ENCODE peak calls at places on chromosomes 5 and 9, in four cellular contexts. V is omental fat pad, Z is dorsolateral prefrontal cortex, R is GM20000. E is an unnamed sample.

GRCh38 chr9:81389569-81389993 is 299.8 kb downstream of the TLE1 start:
- DNase-seq in V (no peak), Z (no peak), R (no peak), E (no peak)

GRCh38 chr9:17929506-17929905 is 350.6 kb downstream of the SH3GL2 start:
- DNase-seq in V (no peak), Z (no peak), R (no peak), E (no peak)

GRCh38 chr5:97628011-97628410 is 445.0 kb upstream of the RIOK2 start:
- DNase-seq in V (no peak), Z (no peak), R (no peak), E (no peak)

GRCh38 chr9:95406114-95406513 is 88.6 kb upstream of the FANCC start:
- DNase-seq in V (peak), Z (no peak), R (no peak), E (no peak)

GRCh38 chr9:108751301-108751824 is 104.4 kb downstream of the ACTL7B start:
- DNase-seq in V (no peak), Z (no peak), R (no peak), E (no peak)

GRCh38 chr5:118611332-118611945 is 376.9 kb downstream of the DTWD2 start:
- DNase-seq in V (no peak), Z (no peak), R (peak), E (peak)

GRCh38 chr5:160315968-160316367 is 3.6 kb upstream of the CCNJL start:
- DNase-seq in V (no peak), Z (no peak), R (no peak), E (no peak)

GRCh38 chr9:385818-386398 is 171.2 kb downstream of the DOCK8 start:
- DNase-seq in V (no peak), Z (peak), R (no peak), E (no peak)

GRCh38 chr5:59037453-59038168 is 454.7 kb downstream of the RAB3C start:
- DNase-seq in V (no peak), Z (no peak), R (no peak), E (no peak)

GRCh38 chr9:78620303-78620702 is 323.4 kb downstream of the PSAT1 start:
- DNase-seq in V (no peak), Z (no peak), R (no peak), E (no peak)

GRCh38 chr5:113151641-113152040 is 175.0 kb downstream of the DCP2 start:
- DNase-seq in V (no peak), Z (no peak), R (no peak), E (no peak)

GRCh38 chr5:113150821-113151220 is 174.2 kb downstream of the DCP2 start:
- DNase-seq in V (no peak), Z (no peak), R (no peak), E (no peak)

GRCh38 chr5:113147088-113147487 is 170.5 kb downstream of the DCP2 start:
- DNase-seq in V (no peak), Z (no peak), R (no peak), E (no peak)

GRCh38 chr5:113150221-113150620 is 173.6 kb downstream of the DCP2 start:
- DNase-seq in V (no peak), Z (no peak), R (no peak), E (no peak)

GRCh38 chr5:113147537-113147936 is 170.9 kb downstream of the DCP2 start:
- DNase-seq in V (no peak), Z (no peak), R (no peak), E (no peak)
- TF ChIP-seq CTCF in V (no peak), Z (no peak), R (no peak), E (no peak)

DNA sequence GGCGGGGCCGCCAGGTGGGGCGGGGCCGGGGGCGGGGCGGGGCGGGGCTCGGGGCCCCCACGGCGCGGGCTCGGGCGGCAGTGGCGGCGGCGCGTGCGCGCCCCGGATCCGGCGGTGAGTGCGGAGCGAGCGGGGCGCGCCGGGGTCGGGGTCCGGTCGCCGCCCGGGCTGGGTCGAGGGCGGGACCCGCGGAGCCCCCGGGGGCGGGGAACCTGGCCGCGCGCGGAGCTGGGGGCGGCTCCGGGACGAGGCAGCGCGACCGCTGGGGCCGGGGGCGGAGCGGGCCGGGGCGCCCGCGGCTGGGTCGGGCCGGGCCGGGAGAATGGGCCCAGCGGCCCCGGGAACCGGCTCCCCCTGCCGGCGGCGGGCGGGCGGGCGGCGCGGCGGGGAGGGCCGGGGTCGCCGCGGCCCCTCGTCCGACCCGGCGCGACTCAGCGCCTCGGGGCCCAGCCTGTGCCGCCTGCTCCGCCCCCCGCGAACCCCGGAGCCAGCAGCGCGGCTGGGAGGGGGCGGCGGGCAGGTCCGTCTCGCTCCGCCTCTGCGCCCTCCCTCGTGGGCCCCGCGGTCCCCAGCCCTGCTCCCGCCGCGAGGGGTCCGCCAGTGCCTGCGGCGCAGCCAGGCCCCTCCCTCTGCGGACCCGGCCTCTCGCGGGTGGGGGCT is 3.1 kb downstream of the EGFL7 start:
- DNase-seq in V (no peak), Z (no peak), R (peak), E (no peak)
- TF ChIP-seq CTCF in V (no peak), Z (no peak), R (no peak), E (no peak)

DNA sequence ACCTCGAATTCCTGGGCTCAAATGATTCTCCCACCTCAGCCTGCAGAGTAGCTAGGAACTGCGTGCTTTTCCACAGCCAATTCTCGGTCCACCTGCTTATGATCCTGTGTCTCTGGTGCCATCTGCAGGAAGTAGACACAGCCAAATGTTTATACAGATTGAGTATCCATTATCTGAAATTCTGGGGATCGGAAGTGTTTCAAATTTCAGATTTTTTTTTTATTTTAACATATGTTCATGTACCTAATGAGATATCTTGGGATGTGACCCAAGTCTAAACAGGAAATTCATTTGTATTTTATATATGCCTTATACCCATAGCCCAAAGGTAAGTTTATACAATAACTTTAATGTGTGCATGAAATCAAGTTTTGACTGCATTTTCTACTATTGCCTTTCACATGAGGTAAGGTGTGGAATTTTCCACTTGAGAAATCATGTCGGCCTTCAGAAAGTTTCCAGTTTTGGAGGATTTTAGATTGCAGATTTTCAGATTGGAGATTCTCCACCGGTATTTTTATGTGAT is 89.5 kb downstream of the ESM1 start:
- DNase-seq in V (no peak), Z (peak), R (no peak), E (no peak)
- TF ChIP-seq CTCF in V (no peak), Z (peak), R (no peak), E (no peak)

DNA sequence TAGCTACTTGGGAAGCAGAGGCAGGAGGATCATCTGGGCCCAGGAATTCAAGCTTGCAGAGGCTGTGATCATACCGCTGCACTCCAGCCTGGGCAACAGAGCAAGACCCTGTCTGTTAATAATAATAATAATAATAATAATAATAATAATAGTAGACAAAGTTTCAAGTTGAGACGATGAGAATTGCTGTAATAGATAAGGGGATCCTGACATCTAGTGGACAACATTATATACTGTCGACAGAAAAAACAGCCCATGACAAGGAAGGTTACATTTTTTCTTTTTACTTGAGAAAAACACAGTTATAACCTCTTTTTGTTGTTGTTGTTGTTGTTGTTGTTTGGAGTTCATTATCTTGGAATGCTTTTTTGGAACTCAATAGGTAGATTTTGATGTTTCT is 35.3 kb downstream of the NDFIP1 start:
- DNase-seq in V (no peak), Z (no peak), R (peak), E (peak)
- TF ChIP-seq CTCF in V (no peak), Z (peak), R (peak), E (peak)

GRCh38 chr9:110076894-110077725 is 130.8 kb downstream of the C9orf152 start:
- DNase-seq in V (no peak), Z (no peak), R (no peak), E (no peak)
- TF ChIP-seq CTCF in V (no peak), Z (no peak), R (no peak), E (no peak)

E was measured in GM10248.